ENCODE peak calls at places on chromosomes 6 and 20, in four cellular contexts. B is SK-N-SH, A is K562, Q is HepG2. K is an unnamed sample.

GRCh38 chr6:147459772-147460171 is 48.7 kb upstream of the SAMD5 start:
- DNase-seq in B (no peak), A (no peak), Q (no peak), K (no peak)

GRCh38 chr6:118705799-118706481 is 54.5 kb upstream of the CEP85L start:
- DNase-seq in B (no peak), A (peak; percentile 46), Q (no peak), K (peak; percentile 30)

GRCh38 chr6:70398783-70399730 is 14.3 kb upstream of the FAM135A start:
- DNase-seq in B (no peak), A (peak; percentile 53), Q (peak; percentile 96), K (no peak)

GRCh38 chr6:32415521-32416019 is 8.6 kb upstream of the BTNL2 start:
- DNase-seq in B (peak; percentile 50), A (peak; percentile 74), Q (peak; percentile 61), K (no peak)

GRCh38 chr6:70131528-70131927 is 171.4 kb downstream of the COL9A1 start:
- DNase-seq in B (no peak), A (no peak), Q (no peak), K (peak; percentile 59)

GRCh38 chr20:1321654-1321939 is 7.3 kb downstream of the SDCBP2 start:
- DNase-seq in B (no peak), A (no peak), Q (no peak), K (no peak)

GRCh38 chr20:49868538-49868937 is 46.8 kb downstream of the SPATA2 start:
- DNase-seq in B (no peak), A (no peak), Q (no peak), K (peak; percentile 3)

GRCh38 chr20:50186987-50187402 is 3.6 kb upstream of the CEBPB start:
- DNase-seq in B (no peak), A (no peak), Q (peak; percentile 47), K (no peak)

GRCh38 chr6:3601570-3601969 is 144.7 kb upstream of the SLC22A23 start:
- DNase-seq in B (no peak), A (no peak), Q (no peak), K (no peak)

GRCh38 chr6:91659881-91660280 is 1073.0 kb upstream of the MAP3K7 start:
- DNase-seq in B (no peak), A (no peak), Q (no peak), K (no peak)

GRCh38 chr20:62799873-62800272 is 3.6 kb downstream of the MRGBP start:
- DNase-seq in B (no peak), A (no peak), Q (no peak), K (no peak)

GRCh38 chr20:24987244-24987643 is 5.3 kb downstream of the APMAP start:
- DNase-seq in B (no peak), A (no peak), Q (peak; percentile 83), K (no peak)

GRCh38 chr6:155158044-155158843 is 105.6 kb upstream of the CLDN20 start:
- DNase-seq in B (no peak), A (no peak), Q (no peak), K (no peak)

GRCh38 chr20:63441136-63441776 is 31.2 kb downstream of the KCNQ2 start:
- DNase-seq in B (no peak), A (no peak), Q (no peak), K (peak; percentile 61)

GRCh38 chr6:45419574-45420082 is 41.9 kb upstream of the SUPT3H start:
- DNase-seq in B (peak; percentile 55), A (peak; percentile 62), Q (peak; percentile 42), K (no peak)

GRCh38 chr6:42896178-42896719 is 16.8 kb downstream of the RPL7L1 start:
- DNase-seq in B (no peak), A (no peak), Q (no peak), K (no peak)

GRCh38 chr6:20866038-20866437 is 331.8 kb downstream of the CDKAL1 start:
- DNase-seq in B (no peak), A (no peak), Q (no peak), K (no peak)

GRCh38 chr6:44779130-44779826 is 391.8 kb downstream of the CDC5L start:
- DNase-seq in B (no peak), A (no peak), Q (no peak), K (peak; percentile 62)

GRCh38 chr20:6583134-6583738 is 184.2 kb upstream of the BMP2 start:
- DNase-seq in B (peak; percentile 26), A (peak; percentile 6), Q (peak; percentile 61), K (peak; percentile 25)

GRCh38 chr6:17233531-17233930 is 47.6 kb upstream of the RBM24 start:
- DNase-seq in B (no peak), A (no peak), Q (peak; percentile 12), K (no peak)
- TF ChIP-seq FOXM1 in B (no peak), A (no peak), Q (no peak), K (no peak)

DNA sequence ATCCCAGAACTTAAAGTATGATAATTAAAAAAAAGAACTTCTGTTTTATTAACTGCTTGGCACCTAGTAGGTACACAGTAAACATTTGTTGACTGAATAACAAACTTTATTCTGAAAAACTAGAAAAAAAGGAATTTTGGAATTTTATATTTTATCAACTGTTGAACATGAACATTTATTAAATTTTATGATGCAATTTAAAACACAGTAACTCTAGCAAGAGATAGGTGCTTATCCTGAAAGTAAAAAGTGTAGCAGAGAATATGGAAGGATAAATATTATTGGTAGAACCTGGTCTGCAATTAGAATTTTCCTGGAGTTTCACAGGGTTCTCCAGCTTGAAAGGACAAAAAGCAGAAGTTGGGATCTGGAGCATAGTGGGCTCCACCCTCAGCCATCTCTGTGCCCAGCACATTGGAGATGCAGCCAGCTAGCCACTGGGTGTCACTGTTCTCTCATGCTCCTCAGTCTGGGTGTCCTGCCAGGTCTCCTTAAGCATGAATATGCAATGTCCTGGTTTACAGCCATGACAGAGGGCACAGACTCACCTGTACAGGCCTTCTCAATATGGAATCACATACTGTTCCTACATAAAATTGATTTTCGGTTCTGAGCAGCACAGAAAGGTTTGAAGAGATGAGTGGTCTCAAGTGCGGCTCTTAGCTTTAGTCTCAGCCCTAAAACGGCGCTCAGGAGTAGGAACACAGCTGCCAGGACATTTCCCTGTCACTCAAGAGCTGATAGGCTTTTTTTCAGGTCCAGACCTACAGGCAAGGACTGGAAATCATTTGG is 31.7 kb upstream of the IL20RA start:
- DNase-seq in B (peak; percentile 65), A (peak; percentile 67), Q (peak; percentile 74), K (no peak)
- TF ChIP-seq ZBTB33 in B (no peak), A (no peak), Q (no peak), K (no peak)

DNA sequence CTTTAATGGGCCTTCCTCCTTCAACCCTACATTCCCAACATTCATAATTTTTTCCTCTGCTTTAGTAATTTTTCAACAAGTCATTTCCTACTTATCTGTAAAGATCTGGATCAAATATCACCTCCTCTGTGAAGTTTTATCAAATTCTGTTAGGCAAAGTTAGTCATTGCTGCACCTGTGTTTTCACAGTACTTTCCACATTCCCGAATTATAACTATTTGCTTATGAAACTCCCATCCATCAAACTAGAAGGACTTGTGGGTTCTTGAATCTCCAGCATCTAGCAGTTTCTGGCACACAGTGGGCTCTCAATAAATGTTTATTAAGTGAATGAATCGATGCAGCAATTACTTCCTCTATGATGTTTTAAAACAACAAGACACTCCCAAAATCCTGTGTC is 257.6 kb downstream of the HDGFL1 start:
- DNase-seq in B (no peak), A (no peak), Q (no peak), K (no peak)
- TF ChIP-seq FOXM1 in B (no peak), A (no peak), Q (no peak), K (no peak)

DNA sequence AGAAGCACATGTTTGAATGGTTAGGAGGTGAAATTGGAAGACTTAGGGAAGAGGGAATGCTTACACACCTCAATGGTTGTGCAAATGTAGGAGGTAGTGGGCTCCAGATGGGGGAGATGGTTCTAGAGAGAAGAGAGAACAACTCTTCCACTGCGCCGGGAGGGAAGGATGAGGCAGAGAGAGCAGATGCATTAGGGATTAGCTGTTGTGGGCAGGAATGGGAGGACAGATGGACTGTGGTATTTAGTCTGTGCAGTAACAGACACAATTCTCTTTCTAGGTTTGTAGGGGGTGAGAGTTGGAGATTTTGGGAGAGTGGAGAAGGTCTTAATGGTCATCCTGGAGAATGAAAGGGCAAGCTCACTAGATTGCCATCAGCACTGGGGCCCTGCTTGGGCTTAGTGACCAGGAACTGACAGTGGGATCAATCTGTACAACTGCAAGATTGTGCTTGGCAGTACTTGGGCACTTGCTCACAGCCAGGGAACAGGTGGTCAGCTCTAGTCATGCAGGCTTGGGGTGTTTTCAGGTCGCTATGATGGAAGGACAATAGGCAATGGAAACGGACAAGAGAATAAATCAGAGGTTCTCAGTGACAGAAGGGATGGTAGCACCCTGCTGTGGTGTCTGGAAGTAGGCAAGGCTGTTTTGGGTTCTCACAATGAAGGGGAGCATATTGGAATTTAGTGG is 182.0 kb upstream of the MYLIP start:
- DNase-seq in B (no peak), A (no peak), Q (no peak), K (no peak)
- TF ChIP-seq ZBTB33 in B (no peak), A (no peak), Q (no peak), K (no peak)

GRCh38 chr20:48682529-48683385 is 145.0 kb downstream of the PREX1 start:
- DNase-seq in B (peak; percentile 93), A (peak; percentile 75), Q (peak; percentile 60), K (no peak)
- TF ChIP-seq FOXM1 in B (peak; percentile 71), A (no peak), Q (no peak), K (no peak)

DNA sequence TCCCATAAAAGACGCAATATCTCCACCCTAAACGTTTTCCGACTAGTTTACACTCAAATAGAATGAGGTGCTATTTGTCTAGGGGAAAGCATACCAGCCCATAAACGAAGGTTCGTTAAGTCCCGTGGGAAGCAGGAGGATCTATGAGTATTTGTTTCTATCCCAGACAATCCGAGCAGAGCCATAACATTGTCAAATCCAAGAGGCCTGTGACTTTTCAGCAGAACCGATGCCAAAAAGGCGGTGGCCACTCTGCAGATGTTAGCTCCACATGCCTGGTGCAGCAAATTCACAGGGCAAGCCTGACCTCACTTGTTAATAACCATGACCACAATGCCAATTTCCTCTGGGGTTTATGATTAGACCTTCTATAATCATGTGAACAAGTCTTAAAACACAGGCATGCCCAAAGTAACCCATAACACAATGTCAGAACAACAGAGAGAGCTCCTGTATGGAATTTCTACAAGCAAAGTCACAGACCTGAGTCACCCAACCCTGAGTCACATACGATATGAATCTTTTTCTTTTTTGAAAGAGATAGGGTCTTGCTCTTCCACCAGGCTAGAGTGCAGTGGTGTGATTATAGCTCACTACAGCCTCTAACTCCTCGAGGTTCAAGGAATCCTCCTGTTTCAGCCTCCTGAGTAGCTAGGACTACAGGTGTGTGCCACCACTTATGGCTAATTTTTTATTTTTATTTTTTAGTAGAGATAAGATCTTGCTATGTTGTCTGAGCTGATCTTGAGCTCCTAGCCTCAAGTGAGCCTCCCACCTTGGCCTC is 123.3 kb downstream of the KIF13A start:
- DNase-seq in B (no peak), A (no peak), Q (peak; percentile 15), K (no peak)
- TF ChIP-seq ZBTB33 in B (no peak), A (no peak), Q (no peak), K (no peak)

DNA sequence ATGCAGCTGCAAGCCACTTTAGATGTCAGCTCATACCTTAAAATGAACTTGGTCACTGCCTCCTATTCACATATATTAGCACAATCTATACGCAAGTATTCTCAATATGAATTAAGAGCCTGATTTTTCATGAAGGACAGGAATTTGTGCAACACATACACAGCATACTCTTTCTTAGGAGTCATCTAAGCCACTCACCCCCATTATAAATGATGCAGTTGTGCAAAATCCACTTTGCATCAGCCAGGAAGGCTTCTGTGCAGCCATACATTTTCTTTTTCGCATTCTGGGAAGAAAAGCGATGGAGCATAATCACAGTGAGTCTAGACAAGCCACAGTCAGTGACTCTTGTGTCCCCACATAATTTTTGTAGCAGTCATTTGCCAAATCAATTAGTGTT is 66.5 kb downstream of the ZMYND8 start:
- DNase-seq in B (no peak), A (no peak), Q (no peak), K (no peak)
- TF ChIP-seq FOXM1 in B (no peak), A (no peak), Q (no peak), K (no peak)

K was measured in GM12878.